ENCODE peak calls at places on chromosomes 2 and 18, in five cellular contexts. B is testis, R is spleen, U is right atrium auricular region, M is astrocyte of the spinal cord. G is an unnamed sample.

GRCh38 chr2:46984642-46985476 is 69.3 kb upstream of the MCFD2 start:
- DNase-seq in B (peak; percentile 59), R (peak; percentile 72), M (peak; percentile 93), U (peak; percentile 93), G (no peak)

GRCh38 chr2:53058526-53058925 is 709.1 kb upstream of the CHAC2 start:
- DNase-seq in R (no peak), U (no peak), M (peak; percentile 35), B (no peak), G (no peak)

GRCh38 chr2:183522441-183522840 is 398.2 kb downstream of the NUP35 start:
- DNase-seq in U (no peak), R (no peak), M (peak; percentile 3), B (no peak), G (no peak)

GRCh38 chr2:73984922-73985317 is 210 bp downstream of the TET3 start:
- DNase-seq in U (no peak), R (no peak), M (no peak), B (no peak), G (no peak)

GRCh38 chr2:117785740-117786139 is 28.8 kb upstream of the DDX18 start:
- DNase-seq in U (no peak), R (no peak), B (peak; percentile 68), M (peak; percentile 52), G (peak; percentile 31)

GRCh38 chr2:8684885-8685696 is 3.2 kb downstream of the ID2 start:
- DNase-seq in R (peak; percentile 90), U (peak; percentile 80), B (peak; percentile 61), M (peak; percentile 50), G (no peak)

GRCh38 chr2:212537311-212538155 is 1.1 kb downstream of the ERBB4 start:
- DNase-seq in R (peak; percentile 76), M (no peak), U (no peak), B (peak; percentile 35), G (peak; percentile 36)

GRCh38 chr18:46393230-46393629 is 263.8 kb downstream of the LOXHD1 start:
- DNase-seq in R (no peak), M (no peak), B (no peak), U (no peak), G (no peak)

GRCh38 chr2:74894261-74895030 is 60.5 kb downstream of the HK2 start:
- DNase-seq in U (peak; percentile 40), B (no peak), M (peak; percentile 55), R (no peak), G (no peak)

GRCh38 chr2:19675003-19675629 is 226.7 kb downstream of the TTC32 start:
- DNase-seq in B (no peak), R (no peak), M (no peak), U (no peak), G (no peak)

GRCh38 chr18:9405130-9405529 is 70.2 kb upstream of the RALBP1 start:
- DNase-seq in M (no peak), R (no peak), B (no peak), U (no peak), G (no peak)
- H3K4me3 ChIP-seq in M (no peak overlapping the region), R (no peak overlapping the region), B (no peak overlapping the region), U (no peak overlapping the region), G (no peak overlapping the region)

DNA sequence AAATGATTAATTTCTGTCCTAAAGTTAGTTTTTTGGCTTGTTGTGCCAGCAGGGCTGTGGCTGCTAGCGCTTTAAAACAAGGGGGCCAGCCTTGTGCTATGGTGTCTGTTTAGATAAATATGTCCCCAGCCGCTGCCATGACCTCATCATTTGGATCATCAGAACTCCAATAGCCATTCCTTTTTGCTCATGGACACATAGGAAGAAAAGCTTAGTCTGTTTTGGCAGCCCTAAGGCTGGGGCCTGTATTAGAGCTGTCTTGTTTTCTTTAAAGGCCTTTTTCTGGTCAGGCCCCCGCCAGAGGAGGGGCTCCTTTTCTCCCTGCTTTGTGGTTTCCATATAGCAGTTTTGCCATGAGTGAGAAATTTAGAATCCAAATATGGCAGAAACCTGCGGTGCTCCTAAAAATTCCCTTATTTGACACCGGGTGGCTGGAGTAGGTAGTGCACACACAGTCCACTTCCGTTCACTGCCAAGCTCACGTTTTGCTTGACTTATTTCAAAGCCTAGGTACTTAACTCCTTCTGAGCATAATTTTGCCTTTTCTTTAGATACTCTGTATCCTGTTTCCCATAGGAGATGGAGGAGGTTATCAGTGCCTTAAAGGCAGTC is 60.4 kb upstream of the SLC35G4 start:
- DNase-seq in R (no peak), B (no peak), U (no peak), M (no peak), G (no peak)
- TF ChIP-seq CTCF in R (no peak), B (no peak), U (no peak), M (no peak), G (no peak)

DNA sequence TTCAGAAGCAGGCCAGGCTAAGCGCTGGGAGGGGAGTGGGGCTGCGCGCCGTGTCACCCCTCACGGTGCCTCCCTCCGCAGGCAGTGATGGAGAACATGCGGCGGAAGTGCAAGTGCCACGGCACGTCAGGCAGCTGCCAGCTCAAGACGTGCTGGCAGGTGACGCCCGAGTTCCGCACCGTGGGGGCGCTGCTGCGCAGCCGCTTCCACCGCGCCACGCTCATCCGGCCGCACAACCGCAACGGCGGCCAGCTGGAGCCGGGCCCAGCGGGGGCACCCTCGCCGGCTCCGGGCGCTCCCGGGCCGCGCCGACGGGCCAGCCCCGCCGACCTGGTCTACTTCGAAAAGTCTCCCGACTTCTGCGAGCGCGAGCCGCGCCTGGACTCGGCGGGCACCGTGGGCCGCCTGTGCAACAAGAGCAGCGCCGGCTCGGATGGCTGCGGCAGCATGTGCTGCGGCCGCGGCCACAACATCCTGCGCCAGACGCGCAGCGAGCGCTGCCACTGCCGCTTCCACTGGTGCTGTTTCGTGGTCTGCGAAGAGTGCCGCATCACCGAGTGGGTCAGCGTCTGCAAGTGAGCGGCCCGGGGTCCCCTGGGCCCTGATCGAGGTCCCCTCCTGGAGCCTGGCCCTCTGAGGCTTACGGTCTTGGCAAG is 12.2 kb downstream of the WNT10A start:
- DNase-seq in B (peak; percentile 71), R (peak; percentile 97), M (peak; percentile 32), U (no peak), G (peak; percentile 35)
- H3K4me3 ChIP-seq in B (peak overlapping the region; percentile 39), R (peak overlapping the region; percentile 33), M (no peak overlapping the region), U (no peak overlapping the region), G (peak overlapping the region; percentile 56)

GRCh38 chr2:179898873-179899272 is 37.5 kb upstream of the ZNF385B start:
- DNase-seq in R (no peak), M (peak; percentile 28), B (peak; percentile 45), U (no peak), G (peak; percentile 27)
- TF ChIP-seq CTCF in R (no peak), M (peak; percentile 37), B (no peak), U (no peak), G (peak; percentile 40)

GRCh38 chr18:48098538-48098937 is 168.1 kb upstream of the SMAD2 start:
- DNase-seq in B (peak; percentile 50), U (no peak), R (no peak), M (no peak), G (no peak)

GRCh38 chr18:48100168-48100495 is 169.7 kb upstream of the SMAD2 start:
- DNase-seq in M (no peak), R (no peak), U (no peak), B (no peak), G (no peak)

GRCh38 chr18:48099481-48100167 is 169.2 kb upstream of the SMAD2 start:
- DNase-seq in R (peak; percentile 33), B (no peak), M (no peak), U (no peak), G (no peak)

GRCh38 chr18:48098007-48098406 is 167.5 kb upstream of the SMAD2 start:
- DNase-seq in R (no peak), U (no peak), M (no peak), B (no peak), G (no peak)

DNA sequence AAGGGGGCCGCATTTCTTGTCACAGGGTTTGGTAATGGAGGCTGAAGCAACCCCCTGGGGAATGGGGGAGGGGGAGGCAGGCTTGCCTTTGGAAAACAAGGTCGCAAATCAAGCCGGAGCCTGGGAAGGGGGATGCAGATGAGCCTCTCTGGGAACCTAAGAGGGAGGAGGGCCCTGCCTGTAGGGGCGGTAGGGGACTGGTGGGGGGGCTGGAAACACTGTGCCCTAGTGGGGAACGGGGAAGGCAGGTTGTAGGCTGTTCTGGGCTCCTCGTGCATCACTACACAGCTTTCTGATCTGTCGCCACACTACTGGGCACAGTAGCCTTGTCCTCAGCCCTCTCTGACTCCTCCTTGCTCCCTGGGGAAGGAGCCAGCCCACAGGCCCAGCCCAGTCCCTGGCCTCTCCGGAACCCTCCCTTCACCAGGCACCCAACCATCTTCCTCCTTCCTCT is 170.3 kb upstream of the SMAD2 start:
- DNase-seq in B (peak; percentile 33), M (no peak), R (no peak), U (no peak), G (no peak)
- H3K4me3 ChIP-seq in B (no peak overlapping the region), M (no peak overlapping the region), R (no peak overlapping the region), U (no peak overlapping the region), G (no peak overlapping the region)

GRCh38 chr2:37263839-37264238 is 32.4 kb downstream of the NDUFAF7 start:
- DNase-seq in U (no peak), R (no peak), B (no peak), M (no peak), G (no peak)
- TF ChIP-seq CTCF in U (no peak), R (no peak), B (no peak), M (no peak), G (no peak)

GRCh38 chr2:162312853-162313252 is 5.6 kb downstream of the IFIH1 start:
- DNase-seq in R (no peak), B (no peak), M (no peak), U (no peak), G (no peak)

GRCh38 chr2:162316590-162316989 is 1.9 kb downstream of the IFIH1 start:
- DNase-seq in U (no peak), B (no peak), R (no peak), M (no peak), G (no peak)

GRCh38 chr2:162317910-162318279 is 589 bp downstream of the IFIH1 start:
- DNase-seq in M (no peak), B (peak; percentile 43), U (no peak), R (peak; percentile 83), G (no peak)

GRCh38 chr2:162318280-162319222 is at the start of gene IFIH1:
- DNase-seq in U (peak; percentile 92), R (peak; percentile 91), B (peak; percentile 88), M (peak; percentile 92), G (no peak)

DNA sequence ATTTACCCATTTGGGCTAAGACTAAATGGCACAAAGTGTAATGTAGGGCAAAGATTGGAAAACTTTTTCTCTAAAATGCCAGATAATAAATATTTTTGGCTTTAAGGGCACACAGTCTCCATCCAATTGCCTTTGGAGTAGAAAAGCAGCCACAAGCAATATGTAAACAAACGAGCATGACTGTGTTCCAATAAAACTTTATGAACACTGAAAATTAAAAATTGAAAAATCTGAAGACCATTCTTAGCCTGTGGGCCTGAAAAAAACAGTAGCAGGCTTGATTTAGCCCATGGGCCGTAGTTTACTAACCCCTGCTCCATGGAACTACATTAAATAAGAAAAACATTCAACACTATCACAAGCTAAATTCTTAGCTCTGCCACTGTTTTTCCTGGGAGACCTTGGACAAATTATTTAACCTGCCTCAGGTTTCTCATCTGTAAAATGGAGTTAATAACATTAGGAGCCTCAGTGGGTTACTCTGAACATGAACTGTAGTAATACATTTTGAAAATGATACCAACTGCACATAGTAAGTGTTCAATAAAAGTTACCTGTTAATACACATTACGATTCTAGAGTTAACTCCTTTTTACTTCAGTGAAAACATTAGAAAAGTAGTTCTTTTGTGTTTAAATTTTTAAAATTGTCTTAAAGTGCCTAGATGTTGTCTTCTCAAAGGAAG is 1.3 kb downstream of the IFIH1 start:
- DNase-seq in R (no peak), U (no peak), M (no peak), B (no peak), G (no peak)
- H3K4me3 ChIP-seq in R (peak overlapping the region; percentile 64), U (peak overlapping the region; percentile 66), M (no peak overlapping the region), B (peak overlapping the region; percentile 71), G (peak overlapping the region; percentile 72)

G was measured in LNCaP clone FGC.